ENCODE peak calls at places on chromosomes 2 and 18, in ten cellular contexts. V is spleen, T is COR-L47, Q is heart left ventricle, B is germinal center, E is caudate nucleus, D is NCI-H510A, C is H54, X is adipocyte, M is A172. F is an unnamed sample.

GRCh38 chr2:26503238-26503880 is 25.4 kb upstream of the OTOF start:
- DNase-seq in V (peak; percentile 90), T (peak; percentile 81), Q (peak; percentile 63), B (peak; percentile 76), E (no peak), D (peak; percentile 85), C (peak; percentile 80), X (peak; percentile 62), M (peak; percentile 37), F (peak; percentile 93)

GRCh38 chr2:205682239-205683021 is at the start of gene NRP2:
- DNase-seq in V (peak; percentile 90), T (peak; percentile 81), Q (peak; percentile 82), B (peak; percentile 71), E (no peak), D (peak; percentile 83), C (peak; percentile 59), X (peak; percentile 95), M (peak; percentile 58), F (peak; percentile 92)

GRCh38 chr2:238925816-238926215 is 77.9 kb downstream of the TWIST2 start:
- DNase-seq in V (peak; percentile 47), T (no peak), Q (no peak), B (no peak), E (no peak), D (no peak), C (no peak), X (no peak), M (no peak), F (no peak)

GRCh38 chr2:27431395-27431794 is 3.0 kb downstream of the NRBP1 start:
- DNase-seq in V (no peak), T (no peak), Q (no peak), B (no peak), E (no peak), D (no peak), C (peak; percentile 66), X (peak; percentile 48), M (peak; percentile 43), F (peak; percentile 77)

GRCh38 chr2:228681426-228681825 is 499.9 kb upstream of the SPHKAP start:
- DNase-seq in V (no peak), T (no peak), Q (no peak), B (no peak), E (no peak), D (no peak), C (peak; percentile 8), X (peak; percentile 84), M (peak; percentile 67), F (no peak)

GRCh38 chr2:237552911-237553310 is 13.5 kb upstream of the PRLH start:
- DNase-seq in V (peak; percentile 22), T (no peak), Q (no peak), B (no peak), E (no peak), D (no peak), C (no peak), X (no peak), M (no peak), F (no peak)

GRCh38 chr18:40980171-40980570 is 974.9 kb upstream of the PIK3C3 start:
- DNase-seq in V (no peak), T (no peak), Q (no peak), B (no peak), E (no peak), D (no peak), C (no peak), X (no peak), M (no peak), F (no peak)

GRCh38 chr2:105102963-105103421 is 65.1 kb downstream of the MRPS9 start:
- DNase-seq in V (no peak), T (no peak), Q (no peak), B (no peak), E (no peak), D (peak; percentile 53), C (peak; percentile 85), X (peak; percentile 42), M (peak; percentile 94), F (peak; percentile 89)

GRCh38 chr18:48195782-48196181 is 213.4 kb downstream of the ZBTB7C start:
- DNase-seq in V (no peak), T (no peak), Q (no peak), B (no peak), E (no peak), D (no peak), C (no peak), X (no peak), M (no peak), F (no peak)

GRCh38 chr18:53534695-53535094 is 689.8 kb downstream of the MBD2 start:
- DNase-seq in V (no peak), T (no peak), Q (peak; percentile 6), B (no peak), E (no peak), D (no peak), C (no peak), X (no peak), M (no peak), F (no peak)

GRCh38 chr2:79453918-79454317 is 58.9 kb upstream of the CTNNA2 start:
- DNase-seq in V (no peak), T (no peak), Q (no peak), B (no peak), E (no peak), D (no peak), C (no peak), X (peak; percentile 0), M (no peak), F (no peak)

GRCh38 chr2:85935746-85936208 is 47.0 kb upstream of the ST3GAL5 start:
- DNase-seq in V (no peak), T (no peak), Q (no peak), B (no peak), E (no peak), D (no peak), C (peak; percentile 54), X (peak; percentile 70), M (peak; percentile 99), F (peak; percentile 88)

GRCh38 chr18:21110667-21111350 is 804 bp downstream of the ROCK1 start:
- DNase-seq in V (peak; percentile 95), T (peak; percentile 29), Q (peak; percentile 32), B (peak; percentile 50), E (no peak), D (no peak), C (no peak), X (peak; percentile 56), M (peak; percentile 33), F (peak; percentile 28)

GRCh38 chr2:72539145-72539552 is 286.7 kb downstream of the EXOC6B start:
- DNase-seq in V (no peak), T (no peak), Q (no peak), B (no peak), E (no peak), D (no peak), C (peak; percentile 15), X (peak; percentile 65), M (peak; percentile 18), F (peak; percentile 17)

GRCh38 chr2:40434638-40435296 is 17.1 kb downstream of the SLC8A1 start:
- DNase-seq in V (no peak), T (no peak), Q (no peak), B (no peak), E (no peak), D (no peak), C (no peak), X (peak; percentile 82), M (peak; percentile 100), F (peak; percentile 97)

GRCh38 chr2:112782234-112782799 is 2.0 kb downstream of the IL1A start:
- DNase-seq in V (no peak), T (no peak), Q (no peak), B (peak; percentile 30), E (no peak), D (no peak), C (no peak), X (no peak), M (no peak), F (no peak)

GRCh38 chr2:30437809-30438548 is 9.1 kb upstream of the LCLAT1 start:
- DNase-seq in V (no peak), T (no peak), Q (peak; percentile 38), B (no peak), E (no peak), D (no peak), C (no peak), X (no peak), M (no peak), F (no peak)

GRCh38 chr2:57180042-57180567 is 866.5 kb upstream of the VRK2 start:
- DNase-seq in V (no peak), T (no peak), Q (no peak), B (no peak), E (no peak), D (no peak), C (no peak), X (peak; percentile 29), M (peak; percentile 53), F (peak; percentile 25)

GRCh38 chr18:13984080-13984479 is 68.7 kb upstream of the MC2R start:
- DNase-seq in V (no peak), T (no peak), Q (no peak), B (no peak), E (no peak), D (peak; percentile 3), C (no peak), X (no peak), M (no peak), F (no peak)

GRCh38 chr2:27014771-27015433 is 17.9 kb upstream of the TMEM214 start:
- DNase-seq in V (no peak), T (no peak), Q (no peak), B (no peak), E (no peak), D (no peak), C (no peak), X (no peak), M (no peak), F (no peak)

GRCh38 chr2:218860950-218861381 is 1.4 kb downstream of the WNT6 start:
- DNase-seq in V (peak; percentile 62), T (peak; percentile 85), Q (peak; percentile 68), B (no peak), E (no peak), D (peak; percentile 38), C (no peak), X (peak; percentile 68), M (no peak), F (peak; percentile 91)

GRCh38 chr2:65329551-65329950 is 101.9 kb downstream of the ACTR2 start:
- DNase-seq in V (no peak), T (peak; percentile 47), Q (no peak), B (no peak), E (no peak), D (peak; percentile 63), C (no peak), X (no peak), M (no peak), F (no peak)

GRCh38 chr2:174681099-174681982 is 82.9 kb downstream of the CHRNA1 start:
- DNase-seq in V (peak; percentile 75), T (no peak), Q (peak; percentile 15), B (no peak), E (no peak), D (no peak), C (peak; percentile 38), X (peak; percentile 71), M (peak; percentile 32), F (peak; percentile 33)

GRCh38 chr2:26477126-26477910 is 606 bp downstream of the OTOF start:
- DNase-seq in V (peak; percentile 74), T (no peak), Q (no peak), B (no peak), E (no peak), D (no peak), C (no peak), X (no peak), M (no peak), F (no peak)

GRCh38 chr2:237354930-237355329 is 59.0 kb downstream of the COL6A3 start:
- DNase-seq in V (no peak), T (no peak), Q (no peak), B (no peak), E (no peak), D (no peak), C (peak; percentile 50), X (peak; percentile 15), M (peak; percentile 88), F (peak; percentile 95)

GRCh38 chr2:60544980-60545560 is 8.4 kb downstream of the BCL11A start:
- DNase-seq in V (no peak), T (no peak), Q (no peak), B (no peak), E (no peak), D (no peak), C (no peak), X (no peak), M (no peak), F (no peak)

GRCh38 chr18:27627927-27628326 is 442.8 kb upstream of the CHST9 start:
- DNase-seq in V (no peak), T (no peak), Q (no peak), B (no peak), E (no peak), D (no peak), C (no peak), X (no peak), M (no peak), F (peak; percentile 3)

GRCh38 chr18:6776193-6776592 is 46.7 kb downstream of the ARHGAP28 start:
- DNase-seq in V (no peak), T (no peak), Q (no peak), B (no peak), E (no peak), D (no peak), C (no peak), X (peak; percentile 57), M (no peak), F (no peak)

F was measured in Daoy.